ENCODE peak calls at places on chromosomes 5 and 9, in four cellular contexts. One of them, this sample, is unnamed.
A peak's percentile ranks its signal among the peaks of the same experiment; 100 is the strongest.

GRCh38 chr5:179906795-179907569 is 715 bp downstream of the TBC1D9B start:
- DNase-seq in GM12878: no peak
- DNase-seq in HepG2: no peak
- DNase-seq in K562: peak; percentile 55
- DNase-seq in this sample: no peak

GRCh38 chr5:19104963-19105362 is 883.0 kb downstream of the CDH18 start:
- DNase-seq in GM12878: no peak
- DNase-seq in HepG2: no peak
- DNase-seq in K562: no peak
- DNase-seq in this sample: no peak

GRCh38 chr5:37801521-37801920 is 38.3 kb downstream of the GDNF start:
- DNase-seq in K562: no peak
- DNase-seq in GM12878: no peak
- DNase-seq in HepG2: no peak
- DNase-seq in this sample: no peak

GRCh38 chr5:140108093-140109049 is 5.5 kb upstream of the PURA start:
- DNase-seq in K562: no peak
- DNase-seq in HepG2: no peak
- DNase-seq in GM12878: no peak
- DNase-seq in this sample: peak; percentile 44

GRCh38 chr9:123784513-123784912 is 145.4 kb downstream of the DENND1A start:
- DNase-seq in GM12878: no peak
- DNase-seq in HepG2: no peak
- DNase-seq in K562: no peak
- DNase-seq in this sample: no peak

GRCh38 chr9:68507098-68507795 is 33.4 kb downstream of the TMEM252 start:
- DNase-seq in GM12878: no peak
- DNase-seq in K562: no peak
- DNase-seq in HepG2: no peak
- DNase-seq in this sample: peak; percentile 17

GRCh38 chr5:115450741-115451140 is 93.8 kb downstream of the FEM1C start:
- DNase-seq in HepG2: no peak
- DNase-seq in GM12878: no peak
- DNase-seq in K562: no peak
- DNase-seq in this sample: no peak

GRCh38 chr9:75087279-75087823 is 604 bp downstream of the NMRK1 start:
- DNase-seq in K562: no peak
- DNase-seq in HepG2: peak; percentile 21
- DNase-seq in GM12878: peak; percentile 57
- DNase-seq in this sample: peak; percentile 20

GRCh38 chr9:34158362-34158869 is 20.4 kb upstream of the UBAP1 start:
- DNase-seq in HepG2: peak; percentile 79
- DNase-seq in GM12878: no peak
- DNase-seq in K562: peak; percentile 64
- DNase-seq in this sample: peak; percentile 95

GRCh38 chr9:133205996-133206931 is 2.8 kb downstream of the OBP2B start:
- DNase-seq in HepG2: no peak
- DNase-seq in K562: no peak
- DNase-seq in GM12878: no peak
- DNase-seq in this sample: no peak

GRCh38 chr9:35935755-35936509 is 22.0 kb downstream of the OR2S2 start:
- DNase-seq in HepG2: no peak
- DNase-seq in K562: no peak
- DNase-seq in GM12878: no peak
- DNase-seq in this sample: no peak

GRCh38 chr9:124733964-124734740 is 37.0 kb downstream of the NR6A1 start:
- DNase-seq in HepG2: peak; percentile 94
- DNase-seq in GM12878: no peak
- DNase-seq in K562: no peak
- DNase-seq in this sample: no peak

GRCh38 chr9:94908583-94909249 is 182.2 kb downstream of the AOPEP start:
- DNase-seq in K562: no peak
- DNase-seq in HepG2: no peak
- DNase-seq in GM12878: no peak
- DNase-seq in this sample: peak; percentile 91
- TF ChIP-seq POLR2AphosphoS2 in K562: no peak
- TF ChIP-seq POLR2AphosphoS2 in HepG2: no peak
- TF ChIP-seq POLR2AphosphoS2 in GM12878: no peak
- TF ChIP-seq POLR2AphosphoS2 in this sample: no peak

DNA sequence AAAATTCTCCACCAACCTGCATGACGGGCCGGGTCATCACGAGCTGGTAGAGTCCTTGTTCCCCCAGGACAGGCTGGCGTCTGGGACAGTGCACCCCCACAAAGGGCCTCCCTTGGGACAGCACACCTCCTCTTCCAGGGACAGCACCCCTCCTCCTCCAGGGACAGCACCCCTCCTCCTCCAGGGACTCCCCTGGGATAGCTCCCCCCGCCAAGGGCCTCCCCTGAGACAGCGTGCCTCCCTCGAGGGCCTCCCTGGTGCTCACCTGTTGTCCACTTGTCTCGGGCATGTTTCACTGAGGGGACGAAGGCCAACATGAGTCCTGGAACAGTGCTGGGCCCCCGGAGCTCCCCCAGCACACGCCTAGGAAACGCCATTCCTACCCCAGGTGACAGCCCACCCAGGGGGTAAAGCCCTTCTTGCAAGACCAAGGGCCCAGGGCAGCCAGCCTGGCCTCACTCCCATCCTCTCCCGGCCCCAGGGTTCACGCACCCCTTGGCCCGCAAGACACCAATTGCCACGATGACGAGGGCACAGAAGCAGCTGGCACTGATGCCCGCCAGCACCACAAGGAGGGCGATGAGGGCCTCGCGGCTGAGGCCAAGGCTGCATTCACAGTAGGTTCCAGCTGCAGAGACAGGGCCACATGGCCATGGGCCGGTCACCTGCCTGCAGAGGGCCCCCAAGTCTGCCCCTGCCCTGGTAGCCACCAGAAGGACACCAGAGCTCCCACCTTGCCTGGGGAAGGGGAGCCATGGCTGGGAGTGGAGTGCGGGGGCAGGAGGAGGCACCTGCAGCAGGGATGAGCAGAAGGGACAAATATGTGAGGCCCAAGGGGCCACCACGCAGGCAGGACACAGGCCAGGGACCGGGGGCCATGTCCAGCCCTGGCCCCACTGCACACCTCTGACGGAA is at the start of gene TMEM210:
- DNase-seq in HepG2: no peak
- DNase-seq in GM12878: no peak
- DNase-seq in K562: no peak
- DNase-seq in this sample: no peak
- TF ChIP-seq BHLHE40 in HepG2: no peak
- TF ChIP-seq BHLHE40 in GM12878: no peak
- TF ChIP-seq BHLHE40 in K562: no peak
- TF ChIP-seq BHLHE40 in this sample: no peak

DNA sequence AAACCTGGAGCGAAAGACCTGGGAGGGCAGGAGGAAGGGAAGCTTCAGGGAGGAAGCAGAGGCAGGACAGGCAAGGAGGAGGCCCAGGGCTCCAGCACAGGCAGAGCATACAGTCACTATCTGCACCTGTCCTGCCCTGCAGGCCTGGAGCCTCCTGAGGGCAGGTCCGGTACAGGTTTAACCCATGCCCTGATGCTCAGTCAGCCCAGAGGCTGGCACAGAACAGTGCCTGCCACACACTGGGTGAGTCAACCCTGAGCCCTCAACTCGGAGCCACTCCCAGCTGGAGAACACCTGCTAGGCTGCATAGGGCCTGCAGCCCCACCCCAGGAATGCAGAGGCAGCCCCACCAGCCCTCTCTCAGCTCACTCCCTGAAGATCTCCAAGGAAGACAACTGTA is 161.5 kb upstream of the PHYKPL start:
- DNase-seq in GM12878: no peak
- DNase-seq in HepG2: no peak
- DNase-seq in K562: no peak
- DNase-seq in this sample: no peak
- TF ChIP-seq POLR2AphosphoS2 in GM12878: no peak
- TF ChIP-seq POLR2AphosphoS2 in HepG2: no peak
- TF ChIP-seq POLR2AphosphoS2 in K562: no peak
- TF ChIP-seq POLR2AphosphoS2 in this sample: no peak

DNA sequence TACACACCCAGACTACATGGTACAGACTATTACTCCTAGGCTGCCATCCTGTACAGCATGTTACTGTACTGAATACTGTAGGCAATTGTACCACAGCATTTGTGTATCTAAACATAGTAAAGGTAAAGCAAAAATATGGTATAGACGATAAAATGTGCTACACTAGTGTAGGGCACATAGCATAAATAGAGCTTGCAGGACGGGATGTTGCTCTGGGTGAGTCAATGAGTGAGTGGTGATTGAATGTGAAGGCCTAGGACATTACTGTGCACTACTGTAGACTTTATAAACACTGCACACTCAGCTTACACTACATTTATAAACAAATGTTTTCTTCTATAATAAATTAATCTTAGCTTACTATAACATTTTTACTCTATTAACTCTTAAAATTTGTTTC is 25.6 kb downstream of the ANKRD55 start:
- DNase-seq in K562: no peak
- DNase-seq in GM12878: no peak
- DNase-seq in HepG2: no peak
- DNase-seq in this sample: no peak
- TF ChIP-seq BHLHE40 in K562: no peak
- TF ChIP-seq BHLHE40 in GM12878: no peak
- TF ChIP-seq BHLHE40 in HepG2: no peak
- TF ChIP-seq BHLHE40 in this sample: no peak

GRCh38 chr9:99076483-99077171 is 28.3 kb upstream of the TGFBR1 start:
- DNase-seq in K562: peak; percentile 70
- DNase-seq in HepG2: no peak
- DNase-seq in GM12878: no peak
- DNase-seq in this sample: no peak
- TF ChIP-seq POLR2AphosphoS2 in K562: no peak
- TF ChIP-seq POLR2AphosphoS2 in HepG2: no peak
- TF ChIP-seq POLR2AphosphoS2 in GM12878: no peak
- TF ChIP-seq POLR2AphosphoS2 in this sample: no peak

DNA sequence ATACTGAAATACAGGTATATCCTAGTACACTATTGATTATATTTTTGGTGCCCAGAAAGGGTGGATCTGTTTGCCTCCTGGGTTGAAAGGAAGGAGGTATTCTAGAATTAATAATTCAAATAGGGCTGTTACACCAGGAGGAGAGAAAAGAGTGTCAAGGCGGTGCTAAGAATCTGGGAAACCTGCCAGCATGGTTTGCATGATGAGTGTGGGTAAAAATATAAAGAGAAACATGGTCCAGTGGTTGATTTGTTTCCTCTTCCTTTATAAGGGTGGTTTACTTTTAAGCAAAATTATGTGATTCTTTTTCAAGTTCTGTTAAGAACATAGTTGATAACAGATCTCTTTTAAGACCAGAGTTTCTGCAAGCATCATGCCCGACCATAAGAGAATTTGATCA is 69.4 kb upstream of the NFIB start:
- DNase-seq in GM12878: no peak
- DNase-seq in K562: no peak
- DNase-seq in HepG2: no peak
- DNase-seq in this sample: no peak
- TF ChIP-seq BHLHE40 in GM12878: no peak
- TF ChIP-seq BHLHE40 in K562: no peak
- TF ChIP-seq BHLHE40 in HepG2: no peak
- TF ChIP-seq BHLHE40 in this sample: no peak

DNA sequence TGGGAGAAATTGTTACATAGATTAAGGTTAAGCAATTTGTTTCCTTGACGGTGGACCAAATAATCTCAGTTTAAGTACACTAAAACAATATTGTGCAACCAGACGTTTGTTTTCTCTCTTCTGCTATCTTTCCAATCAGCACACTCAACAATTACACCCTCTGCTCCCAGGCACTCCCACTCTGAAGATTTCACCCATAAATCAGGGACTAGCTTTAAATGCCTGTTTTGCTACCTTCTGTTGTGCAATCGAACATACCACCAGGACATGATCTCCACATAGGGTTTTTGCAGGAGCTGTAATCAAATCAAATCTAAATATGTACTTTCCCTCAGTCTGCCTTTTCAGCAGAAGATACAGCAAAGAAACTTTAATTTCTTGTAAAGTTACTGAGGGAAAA is 405.8 kb upstream of the TLE4 start:
- DNase-seq in K562: no peak
- DNase-seq in HepG2: no peak
- DNase-seq in GM12878: no peak
- DNase-seq in this sample: peak; percentile 32
- TF ChIP-seq POLR2AphosphoS2 in K562: no peak
- TF ChIP-seq POLR2AphosphoS2 in HepG2: no peak
- TF ChIP-seq POLR2AphosphoS2 in GM12878: no peak
- TF ChIP-seq POLR2AphosphoS2 in this sample: no peak

This sample was measured in A549.